ENCODE peak calls at places on chromosomes 3 and 15, in six cellular contexts. Y is IMR-90, Z is aorta, S is SK-N-SH, P is PC-9, Q is pancreas. T is an unnamed sample.

GRCh38 chr3:123667784-123668183 is 82.9 kb upstream of the HACD2 start:
- DNase-seq in S (no peak), P (no peak), Q (no peak), Z (no peak), Y (peak; percentile 46), T (no peak)

GRCh38 chr3:101803152-101803782 is 24.3 kb downstream of the NXPE3 start:
- DNase-seq in P (peak; percentile 24), Q (peak; percentile 49), S (peak; percentile 56), Z (no peak), Y (peak; percentile 79), T (peak; percentile 95)

GRCh38 chr3:72725229-72725628 is 123.0 kb downstream of the SHQ1 start:
- DNase-seq in Q (no peak), S (no peak), Y (no peak), P (no peak), Z (no peak), T (no peak)

GRCh38 chr15:80452166-80452565 is 48.0 kb downstream of the ARNT2 start:
- DNase-seq in Y (no peak), Q (no peak), P (no peak), S (peak; percentile 63), Z (no peak), T (no peak)

GRCh38 chr3:25457642-25458419 is 29.8 kb downstream of the RARB start:
- DNase-seq in Z (no peak), Q (no peak), Y (peak; percentile 24), S (no peak), P (no peak), T (no peak)

GRCh38 chr3:61222428-61222827 is 28.8 kb downstream of the FHIT start:
- DNase-seq in S (no peak), Y (no peak), P (no peak), Z (no peak), Q (no peak), T (no peak)

GRCh38 chr15:82743810-82744209 is 34.1 kb upstream of the AP3B2 start:
- DNase-seq in Z (no peak), Q (no peak), Y (no peak), S (no peak), P (no peak), T (no peak)

GRCh38 chr3:64792458-64792857 is 104.7 kb upstream of the ADAMTS9 start:
- DNase-seq in Z (no peak), Y (no peak), Q (no peak), P (no peak), S (no peak), T (no peak)

GRCh38 chr3:87088984-87089841 is 98.3 kb upstream of the VGLL3 start:
- DNase-seq in S (peak; percentile 37), Z (peak; percentile 84), Q (peak; percentile 55), Y (peak; percentile 71), P (peak; percentile 52), T (peak; percentile 64)

GRCh38 chr15:68419301-68420175 is 12.4 kb downstream of the ITGA11 start:
- DNase-seq in S (no peak), Y (no peak), Z (no peak), P (no peak), Q (peak; percentile 4), T (no peak)

GRCh38 chr3:47261301-47261700 is 21.3 kb downstream of the KIF9 start:
- DNase-seq in P (peak; percentile 35), Y (peak; percentile 28), S (no peak), Q (no peak), Z (no peak), T (peak; percentile 48)

GRCh38 chr3:188972313-188972712 is 199.5 kb upstream of the TPRG1 start:
- DNase-seq in Z (no peak), Y (no peak), S (no peak), P (no peak), Q (no peak), T (no peak)

GRCh38 chr3:139354661-139355060 is 10.8 kb downstream of the MRPS22 start:
- DNase-seq in Y (no peak), Q (peak; percentile 38), Z (no peak), S (no peak), P (no peak), T (no peak)

GRCh38 chr3:24591661-24592555 is 97.3 kb upstream of the THRB start:
- DNase-seq in Y (no peak), Z (no peak), P (peak; percentile 18), S (no peak), Q (no peak), T (peak; percentile 5)

GRCh38 chr15:64333986-64334385 is 22.0 kb downstream of the CSNK1G1 start:
- DNase-seq in Q (no peak), Z (no peak), P (no peak), Y (peak; percentile 21), S (no peak), T (peak; percentile 45)

GRCh38 chr15:92843819-92844218 is 56.3 kb upstream of the CHD2 start:
- DNase-seq in Z (no peak), S (no peak), Q (no peak), P (no peak), Y (no peak), T (no peak)

GRCh38 chr3:131630117-131630516 is 127.3 kb upstream of the MRPL3 start:
- DNase-seq in S (no peak), Y (no peak), Z (no peak), Q (no peak), P (no peak), T (no peak)

GRCh38 chr15:79283252-79284048 is 928 bp downstream of the ANKRD34C start:
- DNase-seq in Q (peak; percentile 24), S (peak; percentile 69), Z (peak; percentile 85), Y (peak; percentile 21), P (peak; percentile 25), T (peak; percentile 66)

GRCh38 chr3:119318871-119319270 is 24.7 kb downstream of the ARHGAP31 start:
- DNase-seq in Z (no peak), Y (peak; percentile 73), S (peak; percentile 43), Q (no peak), P (no peak), T (peak; percentile 79)

GRCh38 chr3:108292905-108293328 is 3.4 kb upstream of the HHLA2 start:
- DNase-seq in S (no peak), Y (no peak), P (no peak), Q (no peak), Z (no peak), T (no peak)

GRCh38 chr3:127015282-127016042 is 32.5 kb downstream of the PLXNA1 start:
- DNase-seq in Z (no peak), Q (no peak), Y (no peak), P (peak; percentile 33), S (peak; percentile 95), T (no peak)

GRCh38 chr15:61175024-61175423 is 54.1 kb downstream of the RORA start:
- DNase-seq in Q (no peak), P (no peak), Z (no peak), Y (peak; percentile 4), S (no peak), T (peak; percentile 26)

GRCh38 chr3:124260206-124260915 is 268.4 kb upstream of the ROPN1 start:
- DNase-seq in S (no peak), P (peak; percentile 37), Y (peak; percentile 73), Q (no peak), Z (peak; percentile 89), T (peak; percentile 79)

GRCh38 chr3:179929091-179929529 is 107.6 kb downstream of the PEX5L start:
- DNase-seq in Q (peak; percentile 37), Y (peak; percentile 60), P (peak; percentile 61), S (peak; percentile 56), Z (no peak), T (peak; percentile 68)

DNA sequence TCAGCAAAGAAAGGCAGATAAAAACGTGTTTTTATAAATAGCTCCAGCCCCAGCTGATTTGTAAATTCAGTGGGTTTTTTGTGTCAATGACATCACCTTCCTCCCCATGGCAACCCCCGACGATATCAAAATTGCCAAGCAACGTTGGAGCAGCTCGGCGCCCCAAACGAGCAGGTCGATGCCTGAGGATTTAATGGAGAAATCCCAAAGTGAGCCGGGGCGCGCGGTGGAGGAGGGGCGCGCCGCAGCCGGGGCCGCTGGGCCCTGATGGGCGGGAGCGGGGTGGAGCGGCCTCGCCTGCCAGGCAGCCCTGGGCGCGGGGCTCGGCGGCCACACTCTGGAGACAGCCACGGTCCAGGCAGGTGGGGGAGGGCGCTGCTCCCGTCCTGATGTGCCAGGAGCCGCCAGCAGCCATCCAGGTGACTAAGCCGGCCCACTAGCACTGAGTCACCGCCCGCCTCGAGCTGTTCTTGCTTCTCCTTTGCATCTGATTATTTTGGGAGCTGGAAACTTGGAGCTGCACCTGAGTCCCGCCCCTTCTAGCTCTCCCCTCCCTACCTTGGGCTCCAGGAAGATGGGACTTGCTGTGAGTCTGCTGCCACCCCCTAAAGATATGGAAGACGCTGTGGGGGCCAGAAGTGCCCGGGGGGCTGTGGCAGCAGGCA is at the start of gene PAK6:
- DNase-seq in S (peak; percentile 92), Z (no peak), P (peak; percentile 94), Y (peak; percentile 53), Q (peak; percentile 74), T (peak; percentile 68)
- H3K4me3 ChIP-seq in S (peak within 1 kb of the TSS; percentile 40), Z (no peak within 1 kb of the TSS), P (peak within 1 kb of the TSS; percentile 48), Y (peak within 1 kb of the TSS; percentile 42), Q (no peak within 1 kb of the TSS), T (peak within 1 kb of the TSS; percentile 57)

DNA sequence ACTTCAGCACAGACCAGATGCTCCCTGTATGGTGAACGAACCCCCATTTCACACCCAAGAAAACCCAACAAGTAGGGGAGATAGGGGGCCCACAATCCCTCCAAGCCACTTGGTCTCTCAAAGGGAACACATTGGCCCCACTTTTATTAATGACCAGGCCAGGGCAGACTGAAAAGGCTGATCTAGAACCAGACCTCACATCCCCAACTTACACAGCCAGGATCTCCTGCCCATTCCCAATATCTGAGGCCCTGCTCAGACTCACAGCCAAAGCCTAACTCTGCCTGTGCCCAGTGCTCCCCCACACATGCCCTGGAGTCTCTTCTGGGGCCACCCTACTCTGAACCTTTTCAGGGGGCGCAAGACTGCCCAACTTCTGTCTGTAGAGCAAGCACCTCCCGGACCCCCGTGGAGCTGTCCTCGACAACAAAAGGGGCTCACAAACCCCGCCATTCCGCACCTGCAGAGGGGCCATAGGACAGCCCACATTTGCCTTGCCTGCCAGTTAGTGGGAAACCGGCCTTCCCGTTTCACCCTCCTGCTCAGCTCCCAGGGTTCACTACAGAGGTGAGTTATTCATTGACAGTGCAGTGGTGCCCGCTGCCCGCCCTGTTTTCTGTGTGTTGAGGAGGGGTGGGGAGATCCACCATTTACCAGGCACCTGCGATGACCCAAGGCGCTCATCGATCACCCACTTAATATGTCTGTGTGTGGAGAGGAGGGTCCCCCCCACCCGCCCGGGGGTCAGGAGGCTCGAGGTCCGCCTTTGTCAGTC is 1.6 kb downstream of the PLXNB1 start:
- DNase-seq in Y (no peak), Q (peak; percentile 70), Z (peak; percentile 48), S (no peak), P (no peak), T (peak; percentile 36)
- H3K4me1 ChIP-seq in Y (peaks cover 29% of the 10 kb centered on the region), Q (peaks cover 3% of the 10 kb centered on the region), Z (no peaks in the 10 kb centered on the region), S (peaks cover 49% of the 10 kb centered on the region), P (peaks cover 32% of the 10 kb centered on the region), T (peaks cover 49% of the 10 kb centered on the region)

GRCh38 chr3:181726351-181727121 is 14.8 kb downstream of the SOX2 start:
- DNase-seq in P (no peak), Z (no peak), Q (no peak), Y (no peak), S (no peak), T (no peak)

GRCh38 chr3:181729071-181729915 is 17.6 kb downstream of the SOX2 start:
- DNase-seq in Y (no peak), P (no peak), S (no peak), Q (no peak), Z (no peak), T (no peak)

GRCh38 chr3:181728470-181728869 is 16.7 kb downstream of the SOX2 start:
- DNase-seq in Y (no peak), S (no peak), Q (no peak), Z (no peak), P (no peak), T (no peak)

GRCh38 chr3:181725830-181726229 is 14.1 kb downstream of the SOX2 start:
- DNase-seq in S (no peak), Y (no peak), Z (no peak), Q (no peak), P (no peak), T (no peak)

GRCh38 chr3:181727122-181728036 is 15.7 kb downstream of the SOX2 start:
- DNase-seq in Q (no peak), Z (no peak), P (no peak), Y (no peak), S (no peak), T (no peak)
- H3K36me3 ChIP-seq in Q (no peaks in the 10 kb centered on the region), Z (no peaks in the 10 kb centered on the region), P (no peaks in the 10 kb centered on the region), Y (no peaks in the 10 kb centered on the region), S (no peaks in the 10 kb centered on the region), T (no peaks in the 10 kb centered on the region)

GRCh38 chr3:43902415-43902814 is 211.7 kb downstream of the ABHD5 start:
- DNase-seq in S (no peak), Z (no peak), Q (no peak), P (no peak), Y (no peak), T (peak; percentile 57)
- H3K4me3 ChIP-seq in S (no peak overlapping the region), Z (no peak overlapping the region), Q (no peak overlapping the region), P (no peak overlapping the region), Y (no peak overlapping the region), T (no peak overlapping the region)